ENCODE peak calls at places on chromosomes 1 and 21, in ten cellular contexts. K, B, F, I, T, O, N, E, X and U are unnamed samples.

GRCh38 chr1:8120693-8121260 is 94.7 kb upstream of the ERRFI1 start:
- DNase-seq in K (peak), B (peak), F (no peak), I (peak), T (no peak), O (peak), N (no peak), E (no peak), X (no peak), U (no peak)

GRCh38 chr1:203464743-203465142 is 10.9 kb upstream of the PRELP start:
- DNase-seq in K (no peak), B (no peak), F (no peak), I (no peak), T (no peak), O (no peak), N (peak), E (no peak), X (no peak), U (no peak)

GRCh38 chr1:23290811-23291565 is 53.1 kb downstream of the HNRNPR start:
- DNase-seq in K (no peak), B (no peak), F (no peak), I (no peak), T (no peak), O (no peak), N (no peak), E (no peak), X (no peak), U (no peak)

GRCh38 chr1:47859092-47859743 is 138.0 kb downstream of the TRABD2B start:
- DNase-seq in K (no peak), B (no peak), F (no peak), I (no peak), T (no peak), O (no peak), N (no peak), E (no peak), X (no peak), U (no peak)

GRCh38 chr1:153791856-153792253 is 16.6 kb downstream of the SLC27A3 start:
- DNase-seq in K (peak), B (no peak), F (no peak), I (no peak), T (no peak), O (no peak), N (no peak), E (no peak), X (no peak), U (peak)

GRCh38 chr1:58905628-58906256 is 121.9 kb upstream of the JUN start:
- DNase-seq in K (no peak), B (no peak), F (no peak), I (no peak), T (no peak), O (no peak), N (no peak), E (no peak), X (no peak), U (no peak)

GRCh38 chr1:227937531-227938145 is 10.1 kb downstream of the WNT9A start:
- DNase-seq in K (no peak), B (no peak), F (no peak), I (no peak), T (no peak), O (peak), N (peak), E (peak), X (no peak), U (no peak)

GRCh38 chr1:233386336-233386735 is 58.8 kb downstream of the MAP3K21 start:
- DNase-seq in K (no peak), B (no peak), F (no peak), I (no peak), T (no peak), O (no peak), N (no peak), E (no peak), X (no peak), U (no peak)

GRCh38 chr1:212466913-212467650 is 34.4 kb downstream of the NENF start:
- DNase-seq in K (no peak), B (peak), F (no peak), I (no peak), T (no peak), O (no peak), N (no peak), E (peak), X (no peak), U (no peak)

GRCh38 chr1:26853156-26853555 is 9.8 kb upstream of the SFN start:
- DNase-seq in K (peak), B (peak), F (peak), I (peak), T (peak), O (peak), N (peak), E (peak), X (peak), U (peak)

GRCh38 chr1:239733995-239734394 is 347.6 kb downstream of the CHRM3 start:
- DNase-seq in K (no peak), B (no peak), F (no peak), I (no peak), T (no peak), O (no peak), N (no peak), E (no peak), X (no peak), U (no peak)

GRCh38 chr21:35226960-35227741 is 178.0 kb upstream of the RUNX1 start:
- DNase-seq in K (no peak), B (no peak), F (no peak), I (no peak), T (no peak), O (no peak), N (no peak), E (no peak), X (no peak), U (no peak)

GRCh38 chr1:215710340-215710971 is 143.4 kb downstream of the KCTD3 start:
- DNase-seq in K (peak), B (no peak), F (no peak), I (no peak), T (peak), O (peak), N (no peak), E (no peak), X (no peak), U (peak)

GRCh38 chr1:246785536-246786111 is 61.4 kb downstream of the SCCPDH start:
- DNase-seq in K (peak), B (no peak), F (no peak), I (no peak), T (no peak), O (no peak), N (no peak), E (no peak), X (no peak), U (peak)

GRCh38 chr1:4061521-4062031 is 161.5 kb upstream of the C1orf174 start:
- DNase-seq in K (no peak), B (no peak), F (no peak), I (peak), T (no peak), O (no peak), N (no peak), E (no peak), X (no peak), U (no peak)

GRCh38 chr1:26959722-26960624 is at the start of gene KDF1:
- DNase-seq in K (no peak), B (peak), F (no peak), I (peak), T (peak), O (peak), N (peak), E (peak), X (no peak), U (no peak)

GRCh38 chr21:46532080-46532479 is 72.8 kb downstream of the S100B start:
- DNase-seq in K (no peak), B (no peak), F (no peak), I (no peak), T (no peak), O (no peak), N (no peak), E (no peak), X (no peak), U (no peak)

GRCh38 chr1:5885471-5886139 is 106.6 kb downstream of the NPHP4 start:
- DNase-seq in K (no peak), B (no peak), F (no peak), I (no peak), T (peak), O (no peak), N (no peak), E (peak), X (no peak), U (no peak)

GRCh38 chr1:51555866-51556619 is 37.0 kb upstream of the EPS15 start:
- DNase-seq in K (peak), B (no peak), F (no peak), I (no peak), T (no peak), O (no peak), N (no peak), E (no peak), X (no peak), U (no peak)

GRCh38 chr1:20095564-20096434 is 23.5 kb downstream of the PLA2G2D start:
- DNase-seq in K (no peak), B (no peak), F (no peak), I (no peak), T (no peak), O (no peak), N (no peak), E (no peak), X (no peak), U (no peak)

GRCh38 chr1:224751547-224752311 is 135.6 kb downstream of the CNIH3 start:
- DNase-seq in K (no peak), B (no peak), F (no peak), I (no peak), T (no peak), O (no peak), N (no peak), E (no peak), X (no peak), U (no peak)

GRCh38 chr1:239987103-239987745 is 104.5 kb upstream of the FMN2 start:
- DNase-seq in K (peak), B (no peak), F (peak), I (peak), T (peak), O (peak), N (no peak), E (no peak), X (peak), U (no peak)

GRCh38 chr1:89622895-89623294 is 10.0 kb upstream of the LRRC8C start:
- DNase-seq in K (peak), B (no peak), F (no peak), I (no peak), T (peak), O (no peak), N (no peak), E (no peak), X (no peak), U (no peak)

GRCh38 chr1:5142389-5142788 is 488.0 kb downstream of the AJAP1 start:
- DNase-seq in K (no peak), B (no peak), F (no peak), I (no peak), T (no peak), O (no peak), N (no peak), E (no peak), X (no peak), U (no peak)

GRCh38 chr1:92843429-92844352 is 11.9 kb downstream of the RPL5 start:
- DNase-seq in K (no peak), B (no peak), F (no peak), I (no peak), T (no peak), O (no peak), N (no peak), E (no peak), X (no peak), U (no peak)
- TF ChIP-seq POLR2A in K (no peak), B (no peak), F (no peak), I (no peak), T (peak), O (no peak), N (no peak), E (no peak), X (no peak), U (no peak)

GRCh38 chr1:54543729-54544496 is 4.1 kb upstream of the ACOT11 start:
- DNase-seq in K (peak), B (no peak), F (no peak), I (no peak), T (peak), O (no peak), N (no peak), E (no peak), X (no peak), U (no peak)
- TF ChIP-seq POLR2A in K (no peak), B (no peak), F (no peak), I (no peak), T (no peak), O (no peak), N (no peak), E (no peak), X (no peak), U (no peak)

DNA sequence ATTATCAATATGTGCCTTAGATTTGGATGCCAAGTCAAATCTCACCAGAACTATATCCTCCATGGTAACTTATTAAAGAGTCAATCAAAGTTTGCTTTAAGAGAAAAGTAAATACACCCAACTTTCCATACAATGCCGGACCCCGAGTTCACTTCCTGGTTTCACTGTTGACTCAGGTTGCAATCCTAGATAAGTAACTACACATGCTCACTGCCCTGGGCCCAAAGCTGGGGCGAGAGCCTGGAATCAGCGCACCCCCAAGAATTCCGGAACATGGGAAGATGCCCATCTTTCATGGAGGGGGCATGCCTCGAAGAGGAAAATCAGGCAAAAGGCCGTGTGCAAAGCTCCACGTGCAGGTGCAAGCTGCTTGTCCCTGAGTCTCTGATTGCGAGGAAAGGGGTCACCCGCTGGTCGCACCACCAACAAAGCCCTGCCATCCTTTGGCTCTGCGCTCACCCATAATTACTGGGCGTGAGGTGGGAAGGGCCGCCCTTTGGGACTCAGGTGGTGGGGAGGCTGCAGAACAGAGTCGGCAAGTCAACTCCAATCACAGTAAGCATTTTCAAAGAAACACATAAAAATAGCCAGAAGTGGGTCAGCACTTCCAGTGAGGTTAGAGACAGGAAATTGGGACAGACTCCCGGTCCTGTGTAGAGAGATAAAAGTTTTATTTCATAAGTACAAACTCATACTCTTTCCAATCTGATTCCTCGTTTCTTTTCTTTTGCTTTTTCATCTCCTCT is 167.7 kb downstream of the TOMM20 start:
- DNase-seq in K (peak), B (peak), F (no peak), I (peak), T (peak), O (peak), N (no peak), E (peak), X (no peak), U (no peak)
- TF ChIP-seq POLR2A in K (no peak), B (no peak), F (no peak), I (no peak), T (no peak), O (no peak), N (no peak), E (peak), X (no peak), U (no peak)

GRCh38 chr1:16076003-16076870 is 2.8 kb upstream of the FAM131C start:
- DNase-seq in K (peak), B (no peak), F (peak), I (no peak), T (peak), O (no peak), N (no peak), E (no peak), X (peak), U (peak)
- TF ChIP-seq POLR2A in K (peak), B (no peak), F (peak), I (no peak), T (no peak), O (no peak), N (no peak), E (no peak), X (no peak), U (peak)

GRCh38 chr1:67138813-67139539 is 4.2 kb upstream of the C1orf141 start:
- DNase-seq in K (no peak), B (no peak), F (no peak), I (no peak), T (peak), O (no peak), N (no peak), E (no peak), X (no peak), U (no peak)
- TF ChIP-seq POLR2A in K (no peak), B (no peak), F (no peak), I (no peak), T (no peak), O (no peak), N (no peak), E (no peak), X (no peak), U (no peak)

GRCh38 chr1:28577738-28578536 is 14.1 kb upstream of the RAB42 start:
- DNase-seq in K (no peak), B (no peak), F (no peak), I (no peak), T (peak), O (no peak), N (no peak), E (no peak), X (no peak), U (no peak)
- TF ChIP-seq POLR2A in K (no peak), B (no peak), F (no peak), I (no peak), T (peak), O (no peak), N (no peak), E (no peak), X (no peak), U (no peak)

DNA sequence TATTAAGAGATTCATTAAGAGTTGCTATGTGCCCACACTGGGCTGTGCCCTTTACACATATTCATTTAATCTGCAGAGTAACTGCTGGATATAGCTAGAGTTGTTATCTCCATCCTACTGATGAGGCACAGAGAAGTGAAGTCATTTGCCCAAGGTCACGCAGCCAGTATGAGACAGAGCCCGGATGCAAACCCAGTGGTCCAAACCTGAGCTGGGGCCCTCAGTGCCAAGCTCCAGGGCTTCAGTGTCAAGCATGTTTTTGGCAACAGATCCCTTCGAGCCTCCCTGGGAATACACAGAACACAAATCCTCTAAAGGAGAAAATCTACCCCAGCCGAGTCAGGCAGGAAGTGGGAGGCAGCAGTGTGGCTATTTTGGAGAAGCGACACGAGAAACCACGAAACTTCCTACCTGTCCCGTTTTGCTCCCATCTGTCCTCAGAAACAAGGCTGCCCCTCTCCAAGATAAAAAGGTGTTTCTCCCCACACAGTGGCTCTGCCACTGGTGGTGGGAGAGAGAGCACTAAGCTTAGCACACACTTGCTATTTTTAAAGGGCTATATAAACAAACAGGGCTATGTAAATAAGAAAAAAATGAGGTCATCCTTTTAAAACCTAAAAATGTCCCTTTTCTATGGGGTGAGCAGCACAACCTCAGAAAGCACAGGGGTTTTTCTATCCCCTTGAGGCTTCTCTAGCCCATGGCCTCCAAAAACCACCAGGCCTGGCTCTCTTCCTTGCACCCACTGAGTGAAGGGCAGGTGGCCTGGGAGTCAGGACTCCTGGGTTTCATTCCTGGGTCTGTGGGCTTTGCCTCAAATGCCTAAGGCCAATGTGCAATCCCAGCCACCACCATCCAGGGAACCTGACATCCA is 138.6 kb upstream of the EDN2 start:
- DNase-seq in K (peak), B (no peak), F (peak), I (no peak), T (no peak), O (no peak), N (no peak), E (no peak), X (no peak), U (no peak)
- TF ChIP-seq POLR2A in K (no peak), B (no peak), F (no peak), I (no peak), T (no peak), O (no peak), N (no peak), E (no peak), X (no peak), U (no peak)